ENCODE peak calls at places on chromosomes 16 and 17, in seven cellular contexts. B is mesendoderm, R is neuronal stem cell, U is IMR-90, W is H9, L is mesenchymal stem cell, S is trophoblast cell. H is an unnamed sample.

GRCh38 chr16:50436271-50436670 is 67.5 kb upstream of the BRD7 start:
- DNase-seq in B (no peak), R (no peak), U (no peak), W (no peak), L (no peak), S (no peak), H (no peak)

GRCh38 chr17:48892940-48893645 is 506 bp downstream of the ATP5MC1 start:
- DNase-seq in B (no peak), R (no peak), U (no peak), W (no peak), L (no peak), S (no peak), H (no peak)

GRCh38 chr17:46774108-46774737 is 44.3 kb downstream of the WNT3 start:
- DNase-seq in B (no peak), R (no peak), U (no peak), W (peak; percentile 37), L (no peak), S (no peak), H (no peak)

GRCh38 chr16:68446941-68447675 is 1.2 kb downstream of the SMPD3 start:
- DNase-seq in B (no peak), R (no peak), U (no peak), W (no peak), L (no peak), S (no peak), H (peak; percentile 52)

GRCh38 chr17:17824780-17825614 is 11.8 kb downstream of the SREBF1 start:
- DNase-seq in B (peak; percentile 80), R (no peak), U (no peak), W (peak; percentile 64), L (peak; percentile 37), S (no peak), H (no peak)

GRCh38 chr16:66248096-66248495 is 118.4 kb upstream of the CDH5 start:
- DNase-seq in B (no peak), R (no peak), U (peak; percentile 77), W (no peak), L (peak; percentile 72), S (no peak), H (no peak)

GRCh38 chr17:35799942-35800341 is 4.5 kb upstream of the MMP28 start:
- DNase-seq in B (no peak), R (no peak), U (no peak), W (no peak), L (no peak), S (no peak), H (no peak)

GRCh38 chr17:70074991-70075390 is at the start of gene KCNJ16:
- DNase-seq in B (peak; percentile 46), R (no peak), U (no peak), W (no peak), L (no peak), S (no peak), H (no peak)

GRCh38 chr16:50702725-50703124 is 9.3 kb downstream of the NOD2 start:
- DNase-seq in B (no peak), R (no peak), U (no peak), W (no peak), L (no peak), S (no peak), H (no peak)

GRCh38 chr17:74110467-74110866 is 93.0 kb upstream of the RPL38 start:
- DNase-seq in B (no peak), R (peak; percentile 14), U (no peak), W (no peak), L (no peak), S (no peak), H (no peak)

GRCh38 chr16:47734987-47735594 is 274.0 kb downstream of the PHKB start:
- DNase-seq in B (peak; percentile 16), R (no peak), U (no peak), W (no peak), L (no peak), S (no peak), H (no peak)

GRCh38 chr16:626787-627457 is 3.9 kb upstream of the WFIKKN1 start:
- DNase-seq in B (peak; percentile 51), R (no peak), U (peak; percentile 97), W (peak; percentile 36), L (peak; percentile 98), S (peak; percentile 84), H (no peak)

GRCh38 chr17:27523712-27524111 is 67.5 kb downstream of the KSR1 start:
- DNase-seq in B (no peak), R (no peak), U (no peak), W (no peak), L (no peak), S (no peak), H (no peak)

GRCh38 chr17:37642706-37643105 is 540 bp downstream of the DDX52 start:
- DNase-seq in B (peak; percentile 9), R (no peak), U (peak; percentile 31), W (no peak), L (peak; percentile 62), S (no peak), H (no peak)
- H3K18ac ChIP-seq in B (peak overlapping the region; percentile 81), R (no peak overlapping the region), U (peak overlapping the region; percentile 63), W (peak overlapping the region; percentile 85), L (no peak overlapping the region), S (peak overlapping the region; percentile 74), H (no peak overlapping the region)

GRCh38 chr16:22813223-22813945 is 578 bp upstream of the HS3ST2 start:
- DNase-seq in B (peak; percentile 87), R (peak; percentile 82), U (peak; percentile 7), W (peak; percentile 88), L (peak; percentile 15), S (no peak), H (peak; percentile 97)

GRCh38 chr16:22815863-22816262 is 1.9 kb downstream of the HS3ST2 start:
- DNase-seq in B (peak; percentile 60), R (no peak), U (no peak), W (no peak), L (no peak), S (no peak), H (no peak)

GRCh38 chr16:22813946-22814325 is at the start of gene HS3ST2:
- DNase-seq in B (peak; percentile 80), R (peak; percentile 64), U (no peak), W (peak; percentile 68), L (peak; percentile 0), S (no peak), H (peak; percentile 83)

GRCh38 chr16:22814330-22815105 is 556 bp downstream of the HS3ST2 start:
- DNase-seq in B (peak; percentile 53), R (peak; percentile 11), U (no peak), W (peak; percentile 57), L (no peak), S (no peak), H (peak; percentile 7)

GRCh38 chr16:22816475-22816874 is 2.5 kb downstream of the HS3ST2 start:
- DNase-seq in B (peak; percentile 0), R (no peak), U (no peak), W (no peak), L (no peak), S (no peak), H (no peak)
- H3K18ac ChIP-seq in B (no peak overlapping the region), R (no peak overlapping the region), U (no peak overlapping the region), W (no peak overlapping the region), L (no peak overlapping the region), S (no peak overlapping the region), H (no peak overlapping the region)

GRCh38 chr17:39754161-39754957 is 16.6 kb downstream of the GRB7 start:
- DNase-seq in B (peak; percentile 76), R (peak; percentile 83), U (peak; percentile 74), W (peak; percentile 87), L (peak; percentile 87), S (peak; percentile 85), H (peak; percentile 96)
- H3K18ac ChIP-seq in B (peak overlapping the region; percentile 75), R (peak overlapping the region; percentile 97), U (peak overlapping the region; percentile 53), W (peak overlapping the region; percentile 45), L (peak overlapping the region; percentile 98), S (peak overlapping the region; percentile 61), H (peak overlapping the region; percentile 95)

GRCh38 chr17:3381957-3382356 is 4.2 kb downstream of the OR3A2 start:
- DNase-seq in B (no peak), R (no peak), U (no peak), W (no peak), L (no peak), S (no peak), H (no peak)

DNA sequence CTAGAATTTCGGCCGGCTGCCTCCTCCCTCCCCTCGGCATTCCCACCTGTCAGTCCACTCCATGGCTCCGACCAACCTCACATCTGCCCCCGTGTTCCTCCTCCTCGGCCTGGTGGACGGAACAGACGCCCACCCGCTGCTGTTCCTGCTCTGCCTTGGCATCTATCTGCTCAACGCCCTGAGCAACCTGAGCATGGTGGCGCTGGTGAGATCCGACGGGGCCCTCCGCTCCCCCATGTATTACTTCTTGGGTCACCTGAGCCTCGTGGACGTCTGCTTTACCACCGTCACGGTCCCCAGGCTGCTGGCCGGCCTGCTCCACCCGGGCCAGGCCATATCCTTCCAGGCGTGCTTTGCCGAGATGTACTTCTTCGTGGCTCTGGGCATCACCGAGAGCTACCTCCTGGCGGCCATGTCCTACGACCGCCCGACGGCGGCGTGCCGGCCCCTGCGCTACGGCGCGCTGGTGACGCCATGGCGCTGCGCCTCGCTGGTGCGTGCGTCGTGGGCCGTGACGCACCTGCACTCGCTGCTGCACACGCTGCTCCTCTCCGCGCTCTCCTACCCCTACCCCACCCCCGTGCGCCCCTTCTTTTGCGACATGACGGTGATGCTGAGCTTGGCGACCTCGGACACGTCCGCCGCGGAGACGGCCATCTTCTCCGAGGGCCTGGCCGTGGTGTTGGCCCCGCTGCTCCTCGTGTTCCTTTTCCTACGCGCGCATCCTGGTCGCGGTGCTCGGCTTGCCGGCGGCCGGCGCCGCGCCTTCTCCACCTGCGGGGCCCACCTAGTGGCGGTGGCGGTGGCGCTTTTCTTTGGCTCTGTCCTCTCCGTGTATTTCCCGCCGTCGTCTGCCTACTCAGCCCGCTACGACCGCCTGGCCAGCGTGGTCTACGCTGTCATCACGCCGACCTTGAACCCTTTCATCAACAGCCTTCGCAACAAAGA is at the start of gene OR3A2:
- DNase-seq in B (peak; percentile 3), R (no peak), U (no peak), W (peak; percentile 56), L (no peak), S (no peak), H (no peak)
- H3K18ac ChIP-seq in B (no peak within 1 kb of the TSS), R (peak within 1 kb of the TSS; percentile 51), U (no peak within 1 kb of the TSS), W (no peak within 1 kb of the TSS), L (no peak within 1 kb of the TSS), S (no peak within 1 kb of the TSS), H (no peak within 1 kb of the TSS)

GRCh38 chr16:86396918-86397317 is 113.4 kb upstream of the FOXF1 start:
- DNase-seq in B (peak; percentile 78), R (no peak), U (peak; percentile 95), W (no peak), L (peak; percentile 96), S (no peak), H (no peak)
- H3K18ac ChIP-seq in B (no peak overlapping the region), R (peak overlapping the region; percentile 23), U (peak overlapping the region; percentile 89), W (no peak overlapping the region), L (peak overlapping the region; percentile 90), S (no peak overlapping the region), H (no peak overlapping the region)

GRCh38 chr16:12899529-12900168 is 1.7 kb upstream of the SHISA9 start:
- DNase-seq in B (no peak), R (no peak), U (no peak), W (no peak), L (no peak), S (no peak), H (no peak)
- H3K18ac ChIP-seq in B (no peak overlapping the region), R (no peak overlapping the region), U (no peak overlapping the region), W (no peak overlapping the region), L (no peak overlapping the region), S (no peak overlapping the region), H (no peak overlapping the region)

H was measured in H1.